ENCODE peak calls at places on chromosome 1, in eight cellular contexts. U is stimulated activated CD8-positive, alpha-beta memory T cell treated with anti-CD3 and anti-CD28 coated beads, Interleukin-7, amount 100 ng/mL, for 1 hour; R is activated CD8-positive, alpha-beta memory T cell treated with anti-CD3 and anti-CD28 coated beads for 24 hours; X is HT-29; A is BE2C; L is H7; S is RCC 7860; E is stomach. G is an unnamed sample.

GRCh38 chr1:15454256-15454655 is 2.3 kb upstream of the CELA2A start:
- DNase-seq in U (no peak), R (no peak), X (no peak), A (no peak), L (no peak), S (peak; percentile 29), E (peak; percentile 71), G (no peak)

GRCh38 chr1:203402609-203403337 is 51.9 kb upstream of the FMOD start:
- DNase-seq in U (no peak), R (no peak), X (no peak), A (no peak), L (no peak), S (no peak), E (no peak), G (no peak)

GRCh38 chr1:63408331-63408730 is 40.9 kb downstream of the ALG6 start:
- DNase-seq in U (no peak), R (no peak), X (no peak), A (no peak), L (no peak), S (no peak), E (no peak), G (no peak)

GRCh38 chr1:212760126-212760823 is 31.3 kb downstream of the NSL1 start:
- DNase-seq in U (no peak), R (peak; percentile 79), X (no peak), A (peak; percentile 48), L (peak; percentile 73), S (no peak), E (no peak), G (no peak)

GRCh38 chr1:158021721-158022120 is 28.3 kb downstream of the KIRREL1 start:
- DNase-seq in U (no peak), R (no peak), X (no peak), A (no peak), L (no peak), S (no peak), E (no peak), G (no peak)

GRCh38 chr1:62144238-62144831 is 50.3 kb upstream of the L1TD1 start:
- DNase-seq in U (no peak), R (peak; percentile 58), X (peak; percentile 69), A (peak; percentile 24), L (peak; percentile 63), S (peak; percentile 27), E (no peak), G (peak; percentile 73)

GRCh38 chr1:225428066-225428878 is 434 bp upstream of the LBR start:
- DNase-seq in U (peak; percentile 85), R (peak; percentile 94), X (peak; percentile 92), A (peak; percentile 94), L (peak; percentile 99), S (peak; percentile 79), E (peak; percentile 95), G (peak; percentile 94)

GRCh38 chr1:54002544-54003248 is 15.3 kb downstream of the LDLRAD1 start:
- DNase-seq in U (no peak), R (peak; percentile 37), X (no peak), A (no peak), L (no peak), S (no peak), E (peak; percentile 11), G (no peak)

GRCh38 chr1:21048462-21048861 is 128.2 kb downstream of the EIF4G3 start:
- DNase-seq in U (no peak), R (no peak), X (no peak), A (no peak), L (peak; percentile 14), S (no peak), E (no peak), G (no peak)

GRCh38 chr1:205226868-205227583 is 720 bp upstream of the TMCC2 start:
- DNase-seq in U (no peak), R (peak; percentile 38), X (peak; percentile 21), A (no peak), L (peak; percentile 27), S (peak; percentile 29), E (no peak), G (no peak)

GRCh38 chr1:2821970-2822620 is 20.6 kb upstream of the TTC34 start:
- DNase-seq in U (peak; percentile 19), R (peak; percentile 73), X (peak; percentile 36), A (peak; percentile 41), L (no peak), S (no peak), E (peak; percentile 66), G (peak; percentile 47)

GRCh38 chr1:100543640-100544039 is 5.7 kb downstream of the GPR88 start:
- DNase-seq in U (no peak), R (no peak), X (peak; percentile 55), A (peak; percentile 20), L (peak; percentile 73), S (no peak), E (no peak), G (no peak)

GRCh38 chr1:114457675-114458074 is 53.3 kb downstream of the TRIM33 start:
- DNase-seq in U (no peak), R (no peak), X (no peak), A (no peak), L (no peak), S (no peak), E (no peak), G (no peak)

G was measured in adrenal gland.